ENCODE peak calls at places on chromosomes 3 and 15, in eight cellular contexts. G is NB4; J is SK-N-MC; S is uterus; H is right lobe of liver; X is AG04450; D is effector memory CD4-positive, alpha-beta T cell; E is transverse colon. V is an unnamed sample.

GRCh38 chr15:97992831-97993230 is 32.3 kb downstream of the ARRDC4 start:
- DNase-seq in G (no peak), J (no peak), S (no peak), H (no peak), X (no peak), D (no peak), E (no peak), V (no peak)

GRCh38 chr3:15223684-15224575 is 17.9 kb downstream of the CAPN7 start:
- DNase-seq in G (no peak), J (no peak), S (no peak), H (no peak), X (no peak), D (no peak), E (no peak), V (no peak)

GRCh38 chr3:70737656-70738309 is 425.3 kb upstream of the MDFIC2 start:
- DNase-seq in G (no peak), J (no peak), S (no peak), H (no peak), X (no peak), D (no peak), E (no peak), V (peak; percentile 17)

GRCh38 chr15:25469377-25469776 is 30.6 kb upstream of the UBE3A start:
- DNase-seq in G (no peak), J (no peak), S (no peak), H (no peak), X (no peak), D (no peak), E (no peak), V (no peak)

GRCh38 chr15:60589728-60590127 is 110.8 kb upstream of the ICE2 start:
- DNase-seq in G (no peak), J (no peak), S (no peak), H (no peak), X (no peak), D (no peak), E (no peak), V (no peak)

GRCh38 chr3:117084277-117084676 is 374.7 kb downstream of the TUSC7 start:
- DNase-seq in G (no peak), J (no peak), S (no peak), H (no peak), X (no peak), D (no peak), E (no peak), V (no peak)

GRCh38 chr15:75532413-75533250 is 46.5 kb downstream of the PTPN9 start:
- DNase-seq in G (peak; percentile 65), J (no peak), S (peak; percentile 43), H (peak; percentile 59), X (peak; percentile 70), D (no peak), E (peak; percentile 56), V (peak; percentile 35)

GRCh38 chr15:75452968-75453702 is 1.6 kb upstream of the SIN3A start:
- DNase-seq in G (peak; percentile 89), J (no peak), S (peak; percentile 66), H (peak; percentile 48), X (no peak), D (peak; percentile 34), E (peak; percentile 54), V (peak; percentile 58)

GRCh38 chr3:152381881-152382295 is 113.2 kb downstream of the MBNL1 start:
- DNase-seq in G (no peak), J (no peak), S (no peak), H (no peak), X (no peak), D (no peak), E (no peak), V (no peak)

GRCh38 chr3:134630506-134630905 is 20.3 kb downstream of the KY start:
- DNase-seq in G (peak; percentile 40), J (no peak), S (no peak), H (no peak), X (no peak), D (no peak), E (no peak), V (no peak)

GRCh38 chr3:54547846-54548245 is 380.0 kb downstream of the LRTM1 start:
- DNase-seq in G (no peak), J (no peak), S (no peak), H (no peak), X (no peak), D (no peak), E (no peak), V (no peak)

GRCh38 chr3:142272200-142272891 is 47.0 kb upstream of the GK5 start:
- DNase-seq in G (no peak), J (no peak), S (no peak), H (no peak), X (no peak), D (no peak), E (no peak), V (no peak)

GRCh38 chr15:89383635-89384604 is 49.3 kb upstream of the POLG start:
- DNase-seq in G (no peak), J (peak; percentile 81), S (peak; percentile 47), H (no peak), X (no peak), D (no peak), E (peak; percentile 53), V (peak; percentile 34)

GRCh38 chr3:172562881-172563835 is 39.9 kb upstream of the TNFSF10 start:
- DNase-seq in G (peak; percentile 67), J (peak; percentile 62), S (no peak), H (no peak), X (peak; percentile 36), D (no peak), E (no peak), V (peak; percentile 41)

GRCh38 chr3:57877116-57877515 is 121.0 kb downstream of the SLMAP start:
- DNase-seq in G (no peak), J (no peak), S (no peak), H (no peak), X (peak; percentile 55), D (no peak), E (no peak), V (no peak)

GRCh38 chr3:42849017-42849416 is 26.7 kb downstream of the CYP8B1 start:
- DNase-seq in G (no peak), J (no peak), S (no peak), H (no peak), X (no peak), D (no peak), E (no peak), V (no peak)

GRCh38 chr3:161500057-161500836 is 3.6 kb downstream of the OTOL1 start:
- DNase-seq in G (no peak), J (no peak), S (no peak), H (no peak), X (no peak), D (no peak), E (no peak), V (no peak)

GRCh38 chr3:123353852-123354238 is 95.0 kb downstream of the ADCY5 start:
- DNase-seq in G (no peak), J (no peak), S (no peak), H (no peak), X (no peak), D (no peak), E (no peak), V (no peak)

GRCh38 chr15:48040166-48040817 is 80.5 kb upstream of the SLC24A5 start:
- DNase-seq in G (no peak), J (no peak), S (no peak), H (no peak), X (no peak), D (no peak), E (peak; percentile 30), V (peak; percentile 29)

GRCh38 chr15:80455668-80456442 is 51.7 kb downstream of the ARNT2 start:
- DNase-seq in G (peak; percentile 73), J (no peak), S (peak; percentile 56), H (peak; percentile 42), X (peak; percentile 93), D (peak; percentile 27), E (peak; percentile 42), V (peak; percentile 50)

GRCh38 chr3:147089286-147089685 is 317.1 kb downstream of the ZIC4 start:
- DNase-seq in G (no peak), J (no peak), S (no peak), H (no peak), X (no peak), D (no peak), E (no peak), V (no peak)
- H3K4me3 ChIP-seq in G (no peak overlapping the region), J (no peak overlapping the region), S (no peak overlapping the region), H (no peak overlapping the region), X (no peak overlapping the region), D (no peak overlapping the region), E (no peak overlapping the region), V (no peak overlapping the region)

DNA sequence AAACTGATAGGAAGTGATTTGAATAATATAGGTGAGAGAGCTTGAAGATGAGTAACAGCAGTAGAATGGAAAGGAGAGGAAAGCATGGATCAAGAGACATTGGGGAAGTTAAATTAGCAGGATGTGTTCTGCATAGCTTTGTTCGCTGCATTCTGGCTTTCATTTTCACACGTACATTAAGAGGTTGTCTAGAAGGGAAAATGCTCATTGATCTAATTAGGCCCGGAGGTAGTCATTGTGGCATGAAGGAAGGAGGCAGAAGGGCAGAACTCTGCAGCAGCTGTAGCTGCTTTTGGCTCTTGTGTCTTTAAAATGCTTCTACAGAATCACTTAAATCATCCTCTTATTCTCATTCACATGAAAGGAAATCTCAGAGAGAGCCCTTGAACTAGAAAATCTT is 40.3 kb downstream of the KCNAB1 start:
- DNase-seq in G (no peak), J (no peak), S (no peak), H (no peak), X (no peak), D (no peak), E (no peak), V (no peak)
- H3K4me3 ChIP-seq in G (no peak overlapping the region), J (no peak overlapping the region), S (no peak overlapping the region), H (no peak overlapping the region), X (no peak overlapping the region), D (no peak overlapping the region), E (no peak overlapping the region), V (no peak overlapping the region)

DNA sequence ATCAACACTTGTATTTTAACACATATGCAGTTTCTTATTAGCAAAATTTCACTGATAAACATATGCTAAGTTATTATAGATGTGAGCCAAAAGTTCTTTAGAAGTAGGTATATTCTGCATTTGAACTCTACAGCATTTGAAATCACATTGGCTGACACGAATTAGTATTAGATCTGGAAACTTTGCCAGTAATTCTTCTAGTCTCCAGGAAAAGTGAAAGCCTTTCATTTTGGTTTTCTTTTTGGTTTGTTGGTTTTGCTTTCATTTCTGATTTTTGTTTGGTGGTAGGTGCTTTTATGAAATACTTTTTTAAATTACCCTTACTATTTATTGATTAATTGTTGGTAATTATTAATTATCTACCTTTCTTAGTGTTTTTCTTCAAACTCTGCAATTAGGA is 72.9 kb downstream of the RBMS3 start:
- DNase-seq in G (no peak), J (no peak), S (no peak), H (no peak), X (no peak), D (no peak), E (no peak), V (no peak)
- H3K4me3 ChIP-seq in G (no peak overlapping the region), J (no peak overlapping the region), S (no peak overlapping the region), H (no peak overlapping the region), X (no peak overlapping the region), D (no peak overlapping the region), E (no peak overlapping the region), V (no peak overlapping the region)

DNA sequence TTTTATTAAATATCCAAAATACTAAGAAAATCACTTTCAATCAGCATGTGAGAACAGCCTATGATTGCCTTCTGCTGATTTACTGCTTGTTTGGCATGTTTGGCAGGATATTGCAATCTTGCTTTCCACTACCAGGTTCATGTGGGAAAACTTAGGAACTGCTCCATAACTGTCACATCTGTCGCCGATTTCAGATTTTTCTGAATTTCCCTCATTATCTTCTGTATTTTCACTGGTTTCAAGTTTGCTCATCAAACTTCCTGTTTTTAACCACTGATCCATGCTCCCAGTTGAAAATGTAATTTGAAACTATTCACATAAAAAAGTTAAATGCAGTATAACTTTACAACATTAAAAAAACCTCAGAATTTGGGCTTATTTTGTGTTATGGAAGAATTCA is 93.0 kb downstream of the NFKBIZ start:
- DNase-seq in G (peak; percentile 49), J (peak; percentile 53), S (no peak), H (no peak), X (no peak), D (no peak), E (no peak), V (no peak)
- H3K4me3 ChIP-seq in G (no peak overlapping the region), J (peak overlapping the region; percentile 63), S (no peak overlapping the region), H (no peak overlapping the region), X (no peak overlapping the region), D (no peak overlapping the region), E (no peak overlapping the region), V (no peak overlapping the region)